ENCODE peak calls at places on chromosome 18, in seven cellular contexts. One of them, this sample, is unnamed.

GRCh38 chr18:59556265-59556664 is 141.0 kb downstream of the CCBE1 start:
- DNase-seq in SJCRH30: no peak
- DNase-seq in fibroblast of the aortic adventitia: peak
- DNase-seq in effector CD4-positive, alpha-beta T cell: no peak
- DNase-seq in Calu3: no peak
- DNase-seq in NAMALWA: no peak
- DNase-seq in CD4-positive, alpha-beta T cell: no peak
- DNase-seq in this sample: no peak

GRCh38 chr18:66749030-66749429 is 145.1 kb upstream of the CDH19 start:
- DNase-seq in SJCRH30: peak
- DNase-seq in fibroblast of the aortic adventitia: no peak
- DNase-seq in effector CD4-positive, alpha-beta T cell: no peak
- DNase-seq in Calu3: peak
- DNase-seq in NAMALWA: no peak
- DNase-seq in CD4-positive, alpha-beta T cell: no peak
- DNase-seq in this sample: no peak

GRCh38 chr18:54127759-54128378 is 96.6 kb downstream of the MBD2 start:
- DNase-seq in SJCRH30: peak
- DNase-seq in fibroblast of the aortic adventitia: peak
- DNase-seq in effector CD4-positive, alpha-beta T cell: no peak
- DNase-seq in Calu3: peak
- DNase-seq in NAMALWA: peak
- DNase-seq in CD4-positive, alpha-beta T cell: no peak
- DNase-seq in this sample: peak

GRCh38 chr18:47345291-47345690 is 93.8 kb upstream of the SKOR2 start:
- DNase-seq in SJCRH30: no peak
- DNase-seq in fibroblast of the aortic adventitia: no peak
- DNase-seq in effector CD4-positive, alpha-beta T cell: no peak
- DNase-seq in Calu3: no peak
- DNase-seq in NAMALWA: no peak
- DNase-seq in CD4-positive, alpha-beta T cell: no peak
- DNase-seq in this sample: no peak

GRCh38 chr18:43719264-43719795 is 442.0 kb upstream of the SYT4 start:
- DNase-seq in SJCRH30: no peak
- DNase-seq in fibroblast of the aortic adventitia: no peak
- DNase-seq in effector CD4-positive, alpha-beta T cell: no peak
- DNase-seq in Calu3: peak
- DNase-seq in NAMALWA: no peak
- DNase-seq in CD4-positive, alpha-beta T cell: no peak
- DNase-seq in this sample: no peak

GRCh38 chr18:55384551-55385275 is 203.3 kb downstream of the TCF4 start:
- DNase-seq in SJCRH30: peak
- DNase-seq in fibroblast of the aortic adventitia: peak
- DNase-seq in effector CD4-positive, alpha-beta T cell: no peak
- DNase-seq in Calu3: peak
- DNase-seq in NAMALWA: peak
- DNase-seq in CD4-positive, alpha-beta T cell: no peak
- DNase-seq in this sample: no peak

GRCh38 chr18:65721634-65722033 is 29.2 kb upstream of the CDH7 start:
- DNase-seq in SJCRH30: no peak
- DNase-seq in fibroblast of the aortic adventitia: no peak
- DNase-seq in effector CD4-positive, alpha-beta T cell: no peak
- DNase-seq in Calu3: no peak
- DNase-seq in NAMALWA: no peak
- DNase-seq in CD4-positive, alpha-beta T cell: no peak
- DNase-seq in this sample: no peak

GRCh38 chr18:68734311-68734710 is 19.4 kb upstream of the TMX3 start:
- DNase-seq in SJCRH30: no peak
- DNase-seq in fibroblast of the aortic adventitia: peak
- DNase-seq in effector CD4-positive, alpha-beta T cell: no peak
- DNase-seq in Calu3: no peak
- DNase-seq in NAMALWA: no peak
- DNase-seq in CD4-positive, alpha-beta T cell: no peak
- DNase-seq in this sample: no peak

GRCh38 chr18:79489048-79489899 is 93.5 kb downstream of the NFATC1 start:
- DNase-seq in SJCRH30: no peak
- DNase-seq in fibroblast of the aortic adventitia: no peak
- DNase-seq in effector CD4-positive, alpha-beta T cell: no peak
- DNase-seq in Calu3: no peak
- DNase-seq in NAMALWA: no peak
- DNase-seq in CD4-positive, alpha-beta T cell: no peak
- DNase-seq in this sample: no peak

GRCh38 chr18:69838620-69839411 is 108.9 kb downstream of the CD226 start:
- DNase-seq in SJCRH30: peak
- DNase-seq in fibroblast of the aortic adventitia: no peak
- DNase-seq in effector CD4-positive, alpha-beta T cell: no peak
- DNase-seq in Calu3: peak
- DNase-seq in NAMALWA: peak
- DNase-seq in CD4-positive, alpha-beta T cell: no peak
- DNase-seq in this sample: no peak

GRCh38 chr18:60209042-60209441 is 163.5 kb downstream of the MC4R start:
- DNase-seq in SJCRH30: no peak
- DNase-seq in fibroblast of the aortic adventitia: no peak
- DNase-seq in effector CD4-positive, alpha-beta T cell: no peak
- DNase-seq in Calu3: no peak
- DNase-seq in NAMALWA: no peak
- DNase-seq in CD4-positive, alpha-beta T cell: no peak
- DNase-seq in this sample: no peak

GRCh38 chr18:77250501-77250925 is 865 bp downstream of the GALR1 start:
- DNase-seq in SJCRH30: no peak
- DNase-seq in fibroblast of the aortic adventitia: no peak
- DNase-seq in effector CD4-positive, alpha-beta T cell: no peak
- DNase-seq in Calu3: no peak
- DNase-seq in NAMALWA: no peak
- DNase-seq in CD4-positive, alpha-beta T cell: no peak
- DNase-seq in this sample: no peak

GRCh38 chr18:59139291-59139614 is 431 bp upstream of the SEC11C start:
- DNase-seq in SJCRH30: peak
- DNase-seq in fibroblast of the aortic adventitia: peak
- DNase-seq in effector CD4-positive, alpha-beta T cell: peak
- DNase-seq in Calu3: peak
- DNase-seq in NAMALWA: peak
- DNase-seq in CD4-positive, alpha-beta T cell: peak
- DNase-seq in this sample: peak

GRCh38 chr18:41731887-41732286 is 223.1 kb upstream of the PIK3C3 start:
- DNase-seq in SJCRH30: no peak
- DNase-seq in fibroblast of the aortic adventitia: no peak
- DNase-seq in effector CD4-positive, alpha-beta T cell: no peak
- DNase-seq in Calu3: no peak
- DNase-seq in NAMALWA: no peak
- DNase-seq in CD4-positive, alpha-beta T cell: no peak
- DNase-seq in this sample: no peak

GRCh38 chr18:61785588-61785987 is 107.2 kb downstream of the RNF152 start:
- DNase-seq in SJCRH30: no peak
- DNase-seq in fibroblast of the aortic adventitia: peak
- DNase-seq in effector CD4-positive, alpha-beta T cell: no peak
- DNase-seq in Calu3: no peak
- DNase-seq in NAMALWA: no peak
- DNase-seq in CD4-positive, alpha-beta T cell: no peak
- DNase-seq in this sample: no peak

GRCh38 chr18:41906528-41907256 is 48.3 kb upstream of the PIK3C3 start:
- DNase-seq in SJCRH30: peak
- DNase-seq in fibroblast of the aortic adventitia: peak
- DNase-seq in effector CD4-positive, alpha-beta T cell: no peak
- DNase-seq in Calu3: no peak
- DNase-seq in NAMALWA: peak
- DNase-seq in CD4-positive, alpha-beta T cell: peak
- DNase-seq in this sample: peak

GRCh38 chr18:76274470-76275289 is 220.4 kb downstream of the ZNF516 start:
- DNase-seq in SJCRH30: no peak
- DNase-seq in fibroblast of the aortic adventitia: no peak
- DNase-seq in effector CD4-positive, alpha-beta T cell: no peak
- DNase-seq in Calu3: peak
- DNase-seq in NAMALWA: no peak
- DNase-seq in CD4-positive, alpha-beta T cell: no peak
- DNase-seq in this sample: peak

GRCh38 chr18:32378705-32379104 is 92.0 kb downstream of the GAREM1 start:
- DNase-seq in SJCRH30: no peak
- DNase-seq in fibroblast of the aortic adventitia: peak
- DNase-seq in effector CD4-positive, alpha-beta T cell: no peak
- DNase-seq in Calu3: no peak
- DNase-seq in NAMALWA: no peak
- DNase-seq in CD4-positive, alpha-beta T cell: no peak
- DNase-seq in this sample: no peak

GRCh38 chr18:518081-518480 is 17.6 kb upstream of the COLEC12 start:
- DNase-seq in SJCRH30: no peak
- DNase-seq in fibroblast of the aortic adventitia: peak
- DNase-seq in effector CD4-positive, alpha-beta T cell: no peak
- DNase-seq in Calu3: no peak
- DNase-seq in NAMALWA: no peak
- DNase-seq in CD4-positive, alpha-beta T cell: no peak
- DNase-seq in this sample: no peak

This sample was measured in anterior cingulate cortex.